ENCODE peak calls at places on chromosomes 6 and 20, in eight cellular contexts. L, H, B, G, N, M, T and C are unnamed samples.

GRCh38 chr20:62953839-62954703 is 1.6 kb downstream of the SLC17A9 start:
- DNase-seq in T (peak), N (peak), B (peak), L (peak), M (peak), G (peak), H (peak), C (no peak)

GRCh38 chr6:111601875-111602274 is 3.8 kb downstream of the TRAF3IP2 start:
- DNase-seq in G (peak), T (no peak), L (peak), B (no peak), N (peak), M (no peak), H (no peak), C (no peak)

GRCh38 chr6:109308018-109308492 is 74.2 kb downstream of the CD164 start:
- DNase-seq in H (no peak), N (peak), B (no peak), G (no peak), T (no peak), M (no peak), L (no peak), C (no peak)

GRCh38 chr6:151440930-151441329 is 11.0 kb downstream of the RMND1 start:
- DNase-seq in G (peak), N (no peak), B (no peak), M (no peak), T (no peak), L (no peak), H (no peak), C (no peak)

GRCh38 chr20:32207211-32207625 is 325 bp downstream of the PLAGL2 start:
- DNase-seq in H (no peak), L (no peak), B (peak), M (no peak), G (no peak), N (no peak), T (no peak), C (no peak)

GRCh38 chr6:21005816-21006553 is 471.7 kb downstream of the CDKAL1 start:
- DNase-seq in N (no peak), L (no peak), B (no peak), H (no peak), T (no peak), M (no peak), G (no peak), C (no peak)

GRCh38 chr20:4045741-4046140 is 30.4 kb upstream of the RNF24 start:
- DNase-seq in M (no peak), N (no peak), L (no peak), B (no peak), H (no peak), T (no peak), G (no peak), C (no peak)

GRCh38 chr20:56774873-56775272 is 145.8 kb downstream of the TFAP2C start:
- DNase-seq in M (no peak), G (no peak), B (no peak), N (no peak), L (no peak), H (no peak), T (no peak), C (no peak)

GRCh38 chr6:109787312-109787711 is 96.2 kb downstream of the FIG4 start:
- DNase-seq in M (no peak), G (no peak), H (no peak), T (no peak), B (no peak), N (no peak), L (no peak), C (no peak)

GRCh38 chr6:46016063-46016608 is 476 bp upstream of the CLIC5 start:
- DNase-seq in B (no peak), G (no peak), N (no peak), M (no peak), T (no peak), H (peak), L (no peak), C (no peak)

GRCh38 chr6:134148566-134148965 is 96.1 kb upstream of the SLC2A12 start:
- DNase-seq in G (no peak), B (no peak), L (no peak), T (no peak), M (no peak), H (no peak), N (no peak), C (no peak)

GRCh38 chr6:118350881-118351430 is 197.1 kb upstream of the PLN start:
- DNase-seq in N (no peak), G (no peak), M (peak), H (no peak), B (no peak), L (no peak), T (no peak), C (peak)

GRCh38 chr6:97009781-97010492 is 85.4 kb downstream of the KLHL32 start:
- DNase-seq in L (no peak), G (peak), M (no peak), H (no peak), B (no peak), N (no peak), T (no peak), C (no peak)